ENCODE peak calls at places on chromosomes 13 and 19, in seven cellular contexts. P is left ventricle myocardium inferior, D is small intestine, I is stomach, U is ascending aorta, O is esophagus squamous epithelium, F is tibial nerve. T is an unnamed sample.

GRCh38 chr19:11293468-11294389 is 2.2 kb upstream of the TSPAN16 start:
- DNase-seq in P (peak), D (peak), I (peak), U (peak), O (peak), F (peak), T (peak)

GRCh38 chr19:48338802-48339660 is 13.7 kb downstream of the EMP3 start:
- DNase-seq in P (no peak), D (no peak), I (no peak), U (no peak), O (no peak), F (no peak), T (no peak)

GRCh38 chr19:10074153-10074552 is 12.0 kb upstream of the SHFL start:
- DNase-seq in P (no peak), D (peak), I (no peak), U (no peak), O (no peak), F (no peak), T (no peak)

GRCh38 chr13:108226184-108226583 is 8.0 kb downstream of the ABHD13 start:
- DNase-seq in P (no peak), D (peak), I (no peak), U (no peak), O (no peak), F (no peak), T (no peak)

GRCh38 chr13:102536695-102537485 is 59.9 kb upstream of the TPP2 start:
- DNase-seq in P (no peak), D (no peak), I (no peak), U (no peak), O (no peak), F (no peak), T (no peak)

GRCh38 chr13:44605711-44606110 is 29.6 kb upstream of the TSC22D1 start:
- DNase-seq in P (no peak), D (no peak), I (no peak), U (no peak), O (no peak), F (no peak), T (no peak)

GRCh38 chr19:46173886-46174475 is 25.9 kb downstream of the IGFL2 start:
- DNase-seq in P (no peak), D (no peak), I (no peak), U (no peak), O (no peak), F (no peak), T (no peak)

GRCh38 chr13:41837668-41838067 is 123.2 kb downstream of the VWA8 start:
- DNase-seq in P (no peak), D (no peak), I (no peak), U (no peak), O (no peak), F (no peak), T (no peak)

GRCh38 chr13:105196052-105196451 is 1339.4 kb downstream of the EFNB2 start:
- DNase-seq in P (no peak), D (no peak), I (no peak), U (no peak), O (no peak), F (no peak), T (no peak)

GRCh38 chr13:23510544-23510916 is 59.7 kb upstream of the TNFRSF19 start:
- DNase-seq in P (no peak), D (no peak), I (no peak), U (no peak), O (no peak), F (no peak), T (no peak)

GRCh38 chr13:38849316-38849715 is 141.3 kb downstream of the STOML3 start:
- DNase-seq in P (no peak), D (no peak), I (no peak), U (no peak), O (no peak), F (no peak), T (no peak)

GRCh38 chr19:50669319-50670101 is 20.3 kb downstream of the C19orf81 start:
- DNase-seq in P (no peak), D (peak), I (peak), U (no peak), O (no peak), F (peak), T (peak)

GRCh38 chr13:106756446-106756845 is 188.5 kb upstream of the ARGLU1 start:
- DNase-seq in P (no peak), D (no peak), I (no peak), U (no peak), O (no peak), F (no peak), T (no peak)

GRCh38 chr13:39273953-39274352 is 235.7 kb downstream of the NHLRC3 start:
- DNase-seq in P (no peak), D (peak), I (peak), U (no peak), O (no peak), F (no peak), T (no peak)

GRCh38 chr19:16892438-16892837 is 3.6 kb downstream of the F2RL3 start:
- DNase-seq in P (no peak), D (no peak), I (no peak), U (no peak), O (no peak), F (no peak), T (no peak)

GRCh38 chr13:36764957-36765356 is 54.1 kb upstream of the RFXAP start:
- DNase-seq in P (no peak), D (no peak), I (no peak), U (no peak), O (no peak), F (no peak), T (no peak)

GRCh38 chr19:32041681-32042292 is 303.6 kb upstream of the ZNF507 start:
- DNase-seq in P (peak), D (peak), I (no peak), U (no peak), O (no peak), F (no peak), T (peak)

GRCh38 chr13:47310376-47310775 is 413.5 kb upstream of the HTR2A start:
- DNase-seq in P (no peak), D (no peak), I (no peak), U (no peak), O (no peak), F (no peak), T (no peak)

GRCh38 chr19:49977111-49977510 is 16.1 kb upstream of the SIGLEC11 start:
- DNase-seq in P (no peak), D (no peak), I (no peak), U (no peak), O (no peak), F (no peak), T (no peak)

GRCh38 chr19:11131471-11131870 is 24.1 kb downstream of the SPC24 start:
- DNase-seq in P (no peak), D (no peak), I (no peak), U (no peak), O (no peak), F (no peak), T (no peak)

GRCh38 chr13:48448963-48449614 is 36.2 kb upstream of the LPAR6 start:
- DNase-seq in P (no peak), D (no peak), I (no peak), U (no peak), O (no peak), F (no peak), T (no peak)

GRCh38 chr19:45667620-45668341 is at the start of gene GIPR:
- DNase-seq in P (peak), D (peak), I (peak), U (no peak), O (no peak), F (no peak), T (peak)

GRCh38 chr19:32653626-32653968 is 21.4 kb downstream of the ANKRD27 start:
- DNase-seq in P (no peak), D (no peak), I (no peak), U (no peak), O (no peak), F (no peak), T (no peak)

GRCh38 chr13:28531195-28531955 is 36.4 kb upstream of the FLT1 start:
- DNase-seq in P (peak), D (peak), I (peak), U (no peak), O (no peak), F (no peak), T (no peak)

GRCh38 chr13:66657165-66657895 is 572.8 kb downstream of the PCDH9 start:
- DNase-seq in P (peak), D (peak), I (peak), U (no peak), O (no peak), F (peak), T (no peak)
- H3K27ac ChIP-seq in P (no peak), D (no peak), I (no peak), U (no peak), O (no peak), F (no peak), T (no peak)

GRCh38 chr13:79723462-79724116 is 242.6 kb downstream of the NDFIP2 start:
- DNase-seq in P (no peak), D (peak), I (no peak), U (no peak), O (no peak), F (no peak), T (no peak)
- H3K27ac ChIP-seq in P (peak), D (peak), I (no peak), U (no peak), O (no peak), F (no peak), T (peak)

GRCh38 chr13:34959489-34959888 is 17.4 kb downstream of the NBEA start:
- DNase-seq in P (no peak), D (no peak), I (no peak), U (no peak), O (no peak), F (no peak), T (no peak)
- H3K27ac ChIP-seq in P (no peak), D (no peak), I (no peak), U (no peak), O (no peak), F (no peak), T (no peak)

GRCh38 chr19:1956143-1956537 is 15.2 kb downstream of the CSNK1G2 start:
- DNase-seq in P (no peak), D (no peak), I (no peak), U (no peak), O (no peak), F (no peak), T (no peak)
- H3K27ac ChIP-seq in P (no peak), D (no peak), I (no peak), U (no peak), O (no peak), F (no peak), T (no peak)

GRCh38 chr19:34135033-34135370 is 37.3 kb upstream of the LSM14A start:
- DNase-seq in P (no peak), D (no peak), I (no peak), U (no peak), O (no peak), F (no peak), T (no peak)

GRCh38 chr19:34141036-34141435 is 31.3 kb upstream of the LSM14A start:
- DNase-seq in P (no peak), D (no peak), I (no peak), U (no peak), O (no peak), F (no peak), T (no peak)

GRCh38 chr19:34135401-34135800 is 36.9 kb upstream of the LSM14A start:
- DNase-seq in P (no peak), D (no peak), I (no peak), U (no peak), O (no peak), F (no peak), T (no peak)

GRCh38 chr19:34134190-34135032 is 37.9 kb upstream of the LSM14A start:
- DNase-seq in P (peak), D (peak), I (peak), U (peak), O (peak), F (peak), T (peak)

GRCh38 chr19:34136127-34136526 is 36.2 kb upstream of the LSM14A start:
- DNase-seq in P (no peak), D (no peak), I (no peak), U (no peak), O (no peak), F (no peak), T (no peak)
- H3K27ac ChIP-seq in P (no peak), D (no peak), I (no peak), U (no peak), O (no peak), F (no peak), T (no peak)

DNA sequence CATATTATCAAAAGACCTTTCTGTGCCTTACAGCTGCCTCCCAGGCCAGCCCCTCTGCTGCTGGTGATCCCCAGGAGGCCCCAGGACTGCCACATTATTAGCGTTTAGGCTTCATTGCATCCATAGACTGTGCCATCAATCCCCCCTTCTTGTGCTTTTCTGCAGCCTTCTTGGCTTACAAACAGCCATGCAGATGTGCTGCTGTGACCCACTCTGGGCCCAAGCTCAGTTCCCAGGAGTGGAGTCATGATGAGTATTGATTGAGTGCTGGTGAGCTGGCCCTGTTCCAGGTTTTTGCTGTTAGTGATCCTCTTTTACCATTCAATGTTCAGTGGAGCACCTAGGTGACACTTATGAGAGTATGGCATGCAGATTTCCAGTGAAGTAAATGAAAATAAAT is 59.9 kb upstream of the SLAIN1 start:
- DNase-seq in P (no peak), D (no peak), I (no peak), U (no peak), O (no peak), F (no peak), T (no peak)
- H3K27ac ChIP-seq in P (no peak), D (no peak), I (no peak), U (no peak), O (no peak), F (no peak), T (no peak)

DNA sequence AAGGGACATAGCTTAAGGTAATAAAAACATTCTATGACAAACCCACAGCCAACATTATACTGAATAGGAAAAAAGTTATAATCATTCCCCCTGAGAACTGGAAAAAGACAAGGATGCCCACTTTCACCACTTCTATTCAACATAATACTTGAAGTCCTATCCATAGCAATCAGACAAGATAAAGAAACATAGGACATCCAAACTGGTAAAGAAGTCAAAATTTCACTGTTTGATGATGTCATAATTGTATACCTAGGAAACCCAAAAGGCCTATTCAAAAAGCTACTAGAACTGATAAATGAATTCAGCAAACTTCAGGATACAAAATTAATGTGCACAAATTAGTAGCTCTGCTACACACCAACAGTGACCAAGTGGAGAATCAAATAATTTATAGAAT is 1590.0 kb upstream of the PCDH20 start:
- DNase-seq in P (no peak), D (no peak), I (no peak), U (no peak), O (no peak), F (no peak), T (no peak)
- H3K27ac ChIP-seq in P (no peak), D (no peak), I (no peak), U (no peak), O (no peak), F (no peak), T (no peak)

T was measured in caudate nucleus.